ENCODE peak calls at places on chromosomes 5 and 9, in six cellular contexts. S is fibroblast of pulmonary artery, Y is right atrium auricular region, M is pancreas, Z is AG09319, W is progenitor cell of endocrine pancreas. K is an unnamed sample.

GRCh38 chr5:151667083-151667482 is 19.6 kb downstream of the SPARC start:
- DNase-seq in Z (no peak), S (no peak), M (no peak), Y (no peak), W (no peak), K (no peak)

GRCh38 chr5:6221141-6221626 is 157.2 kb downstream of the MED10 start:
- DNase-seq in Z (no peak), S (no peak), Y (no peak), M (no peak), W (no peak), K (no peak)

GRCh38 chr5:135249658-135250057 is 149.4 kb downstream of the MACROH2A1 start:
- DNase-seq in Y (peak), W (no peak), S (no peak), Z (no peak), M (no peak), K (no peak)

GRCh38 chr5:134873987-134874830 is at the start of gene TXNDC15:
- DNase-seq in S (peak), W (peak), M (peak), Z (peak), Y (peak), K (peak)

GRCh38 chr5:65127181-65127901 is 354.4 kb downstream of the ADAMTS6 start:
- DNase-seq in W (no peak), S (peak), Y (no peak), M (no peak), Z (peak), K (peak)

GRCh38 chr5:108220834-108221233 is 161.1 kb downstream of the FBXL17 start:
- DNase-seq in Y (no peak), W (no peak), M (no peak), S (no peak), Z (no peak), K (no peak)

GRCh38 chr5:2222246-2222645 is 339.5 kb upstream of the IRX4 start:
- DNase-seq in S (no peak), M (no peak), Y (no peak), W (no peak), Z (no peak), K (no peak)

GRCh38 chr9:111959960-111960359 is 63.3 kb downstream of the UGCG start:
- DNase-seq in S (peak), W (no peak), Z (no peak), M (no peak), Y (no peak), K (no peak)

GRCh38 chr5:59709833-59710232 is 183.7 kb downstream of the PDE4D start:
- DNase-seq in M (no peak), Z (no peak), S (peak), W (no peak), Y (no peak), K (peak)

GRCh38 chr9:99075246-99075912 is 29.5 kb upstream of the TGFBR1 start:
- DNase-seq in Y (no peak), M (no peak), Z (no peak), S (peak), W (no peak), K (no peak)

GRCh38 chr5:55920784-55921183 is 69.6 kb downstream of the IL31RA start:
- DNase-seq in M (no peak), S (peak), Y (peak), Z (no peak), W (no peak), K (no peak)
- TF ChIP-seq CTCF in M (no peak), S (peak), Y (no peak), Z (peak), W (peak), K (peak)

GRCh38 chr5:113682497-113683136 is 169.1 kb downstream of the YTHDC2 start:
- DNase-seq in W (no peak), S (peak), Y (no peak), Z (no peak), M (no peak), K (no peak)
- TF ChIP-seq CTCF in W (no peak), S (no peak), Y (no peak), Z (no peak), M (no peak), K (peak)

GRCh38 chr9:96449522-96449843 is 486 bp upstream of the HABP4 start:
- DNase-seq in W (no peak), M (no peak), Y (no peak), S (no peak), Z (no peak), K (no peak)

GRCh38 chr9:96457266-96457665 is 7.3 kb downstream of the HABP4 start:
- DNase-seq in M (no peak), S (peak), W (no peak), Y (peak), Z (no peak), K (no peak)

GRCh38 chr9:96450613-96451544 is 910 bp downstream of the HABP4 start:
- DNase-seq in M (peak), S (peak), W (peak), Y (no peak), Z (no peak), K (no peak)

GRCh38 chr9:96449844-96450612 is at the start of gene HABP4:
- DNase-seq in Y (peak), Z (peak), W (peak), S (peak), M (peak), K (peak)

GRCh38 chr9:96453625-96454024 is 3.7 kb downstream of the HABP4 start:
- DNase-seq in M (no peak), Z (no peak), W (no peak), S (peak), Y (peak), K (no peak)
- TF ChIP-seq CTCF in M (no peak), Z (peak), W (peak), S (peak), Y (no peak), K (peak)

GRCh38 chr5:123120197-123120596 is 31.2 kb downstream of the PRDM6 start:
- DNase-seq in Y (no peak), S (no peak), M (no peak), W (no peak), Z (no peak), K (no peak)
- TF ChIP-seq CTCF in Y (no peak), S (peak), M (no peak), W (peak), Z (peak), K (peak)

GRCh38 chr5:15579193-15579990 is 79.4 kb downstream of the FBXL7 start:
- DNase-seq in W (no peak), S (peak), M (no peak), Y (no peak), Z (no peak), K (peak)

GRCh38 chr5:15577831-15578230 is 77.9 kb downstream of the FBXL7 start:
- DNase-seq in S (no peak), Z (no peak), W (no peak), M (no peak), Y (no peak), K (no peak)

GRCh38 chr5:15574806-15575205 is 74.8 kb downstream of the FBXL7 start:
- DNase-seq in Y (no peak), Z (no peak), S (peak), W (no peak), M (no peak), K (no peak)

GRCh38 chr5:15575566-15576195 is 75.7 kb downstream of the FBXL7 start:
- DNase-seq in Y (no peak), M (no peak), S (peak), W (no peak), Z (no peak), K (no peak)

GRCh38 chr5:15577132-15577531 is 77.2 kb downstream of the FBXL7 start:
- DNase-seq in S (no peak), Z (no peak), Y (no peak), W (no peak), M (no peak), K (no peak)
- TF ChIP-seq CTCF in S (no peak), Z (no peak), Y (no peak), W (no peak), M (no peak), K (no peak)

GRCh38 chr5:170722316-170722715 is 61.2 kb upstream of the GABRP start:
- DNase-seq in S (no peak), Z (no peak), M (no peak), Y (no peak), W (no peak), K (no peak)
- TF ChIP-seq CTCF in S (no peak), Z (no peak), M (no peak), Y (no peak), W (no peak), K (no peak)

DNA sequence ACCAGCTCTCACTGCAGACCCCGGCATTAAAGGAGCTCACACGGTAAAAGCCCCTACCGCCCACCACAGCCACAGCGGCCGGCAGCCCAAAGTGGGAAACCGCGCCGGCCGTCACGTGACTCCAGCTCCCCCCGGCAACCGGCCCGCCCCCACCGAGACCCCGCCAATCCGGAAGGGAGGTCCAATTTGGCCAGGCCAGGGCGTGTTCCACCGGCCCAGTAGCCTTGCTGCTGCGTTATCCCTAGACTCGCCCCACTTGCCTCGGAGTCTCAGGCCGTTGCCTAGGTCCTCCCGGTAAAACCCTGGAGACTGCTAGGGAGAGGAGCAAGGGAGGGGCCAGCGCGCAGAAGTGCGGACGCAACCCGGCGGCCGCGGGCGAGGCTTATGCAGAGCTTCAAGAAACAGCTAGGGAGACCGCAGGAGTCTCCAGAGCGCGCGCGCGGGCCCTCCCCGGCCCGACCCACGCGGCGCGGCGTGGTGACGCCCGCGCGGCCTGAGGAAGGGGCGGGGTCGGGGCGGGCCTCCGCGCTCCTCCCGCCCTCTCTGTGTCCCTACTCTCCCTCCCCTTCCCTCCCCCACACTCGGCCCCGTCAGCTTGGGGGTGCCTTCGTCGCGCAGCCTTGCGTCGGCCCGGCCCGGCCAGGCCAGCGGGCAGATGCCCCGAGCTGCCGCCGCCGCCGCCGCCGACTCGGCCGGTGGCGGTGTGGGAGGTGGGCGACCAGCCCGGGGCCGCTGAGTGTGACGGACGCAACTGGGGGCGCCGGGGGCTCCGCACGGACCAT is at the start of gene RIC1:
- DNase-seq in S (peak), W (peak), Z (peak), M (peak), Y (peak), K (peak)
- TF ChIP-seq CTCF in S (no peak), W (no peak), Z (no peak), M (no peak), Y (no peak), K (no peak)

DNA sequence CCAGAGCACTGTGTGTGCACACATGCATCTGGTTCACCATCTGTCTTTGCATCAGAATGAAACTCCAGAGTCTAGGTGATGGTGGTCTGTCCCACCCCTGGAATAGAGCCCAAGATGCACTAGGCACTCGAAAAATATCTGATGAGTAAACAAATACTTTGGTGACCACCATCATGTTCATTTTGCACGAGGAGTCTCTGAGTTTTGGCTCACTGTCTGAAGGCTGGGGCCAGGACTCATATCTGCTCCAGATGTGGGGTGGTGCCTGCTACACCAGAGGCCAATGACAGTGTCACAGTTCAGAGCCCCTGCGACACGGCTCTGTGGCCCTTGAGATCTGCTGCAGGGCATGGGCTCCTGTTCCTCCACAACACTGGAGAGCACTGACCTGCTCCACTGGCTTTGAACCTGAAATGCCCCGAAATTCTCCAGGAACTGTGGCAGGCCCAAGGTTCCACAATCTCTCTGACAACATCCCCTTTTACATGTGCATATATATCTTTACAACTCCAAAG is 164.6 kb downstream of the ROR2 start:
- DNase-seq in W (no peak), Z (no peak), S (no peak), M (no peak), Y (no peak), K (no peak)
- TF ChIP-seq CTCF in W (no peak), Z (no peak), S (no peak), M (no peak), Y (no peak), K (no peak)

GRCh38 chr9:132944294-132945185 is at the start of gene TSC1:
- DNase-seq in S (peak), W (peak), Z (peak), M (peak), Y (peak), K (peak)
- TF ChIP-seq CTCF in S (no peak), W (no peak), Z (no peak), M (no peak), Y (no peak), K (no peak)